ENCODE peak calls at places on chromosome 19, in nine cellular contexts. S is esophagus squamous epithelium, C is astrocyte, G is heart right ventricle, A is GM23338, W is thoracic aorta, M is cardiac muscle cell, Y is uterus, B is heart left ventricle. K is an unnamed sample. For H3K4me1, the result is how much of the 10 kb centered on the place peaks cover.

GRCh38 chr19:14683439-14683838 is 6.4 kb upstream of the ZNF333 start:
- DNase-seq in S (no peak), Y (no peak), B (no peak), M (no peak), G (no peak), C (no peak), A (no peak), W (no peak), K (no peak)

GRCh38 chr19:16043156-16043757 is 33.0 kb upstream of the TPM4 start:
- DNase-seq in M (no peak), S (no peak), G (no peak), C (no peak), W (no peak), A (no peak), B (no peak), Y (no peak), K (no peak)

GRCh38 chr19:17762505-17763229 is 11.4 kb downstream of the FCHO1 start:
- DNase-seq in Y (no peak), W (no peak), G (no peak), S (no peak), B (no peak), C (peak), A (peak), M (peak), K (no peak)

GRCh38 chr19:40771101-40771539 is 4.2 kb upstream of the MIA start:
- DNase-seq in S (no peak), C (no peak), W (no peak), G (no peak), M (no peak), A (peak), B (no peak), Y (no peak), K (no peak)

GRCh38 chr19:4575267-4575793 is 15.8 kb upstream of the SEMA6B start:
- DNase-seq in S (no peak), C (peak), W (no peak), G (peak), M (peak), Y (peak), A (peak), B (peak), K (no peak)

GRCh38 chr19:16336571-16336970 is 11.9 kb downstream of the KLF2 start:
- DNase-seq in W (no peak), S (no peak), G (no peak), Y (no peak), B (no peak), C (peak), M (no peak), A (no peak), K (no peak)

GRCh38 chr19:19822148-19822429 is 539 bp upstream of the ZNF506 start:
- DNase-seq in G (no peak), W (no peak), Y (no peak), M (peak), B (no peak), S (no peak), C (no peak), A (no peak), K (no peak)

GRCh38 chr19:15320118-15320517 is 12.2 kb downstream of the BRD4 start:
- DNase-seq in A (no peak), W (no peak), C (peak), S (no peak), M (no peak), B (no peak), Y (no peak), G (no peak), K (no peak)

GRCh38 chr19:57954996-57955395 is 7.5 kb upstream of the ZNF256 start:
- DNase-seq in A (no peak), B (no peak), Y (no peak), C (no peak), W (no peak), M (no peak), G (no peak), S (no peak), K (no peak)

GRCh38 chr19:38667552-38668205 is 20.2 kb downstream of the ACTN4 start:
- DNase-seq in C (peak), G (no peak), B (no peak), M (no peak), W (no peak), Y (no peak), A (no peak), S (no peak), K (no peak)

GRCh38 chr19:38320969-38321339 is 1.3 kb downstream of the KCNK6 start:
- DNase-seq in B (no peak), Y (no peak), S (no peak), G (no peak), M (no peak), W (no peak), A (no peak), C (no peak), K (no peak)

GRCh38 chr19:4597278-4597974 is 37.9 kb upstream of the SEMA6B start:
- DNase-seq in S (no peak), Y (no peak), M (no peak), G (no peak), B (no peak), C (no peak), W (no peak), A (no peak), K (no peak)

GRCh38 chr19:17951151-17952040 is 15.5 kb upstream of the KCNN1 start:
- DNase-seq in B (no peak), S (no peak), W (no peak), Y (no peak), A (no peak), M (peak), C (no peak), G (no peak), K (no peak)

GRCh38 chr19:45413497-45413896 is 7.1 kb downstream of the POLR1G start:
- DNase-seq in C (no peak), A (no peak), B (no peak), W (no peak), S (no peak), M (no peak), G (no peak), Y (no peak), K (no peak)

GRCh38 chr19:51359294-51359693 is 6.9 kb downstream of the ETFB start:
- DNase-seq in M (no peak), B (no peak), S (no peak), Y (no peak), C (peak), G (no peak), A (no peak), W (no peak), K (no peak)

GRCh38 chr19:679418-680286 is 3.5 kb downstream of the FSTL3 start:
- DNase-seq in C (peak), Y (peak), A (peak), B (peak), M (peak), W (no peak), S (no peak), G (peak), K (peak)

GRCh38 chr19:289651-290538 is 1.3 kb downstream of the PLPP2 start:
- DNase-seq in C (peak), Y (peak), A (peak), S (no peak), G (no peak), B (no peak), W (no peak), M (no peak), K (peak)

GRCh38 chr19:17394891-17395415 is 957 bp upstream of the CCDC194 start:
- DNase-seq in A (peak), Y (no peak), S (no peak), C (peak), G (peak), W (no peak), B (peak), M (peak), K (peak)

GRCh38 chr19:44644391-44645016 is 794 bp downstream of the PVR start:
- DNase-seq in G (no peak), C (peak), Y (peak), A (peak), M (peak), B (no peak), W (no peak), S (no peak), K (peak)

DNA sequence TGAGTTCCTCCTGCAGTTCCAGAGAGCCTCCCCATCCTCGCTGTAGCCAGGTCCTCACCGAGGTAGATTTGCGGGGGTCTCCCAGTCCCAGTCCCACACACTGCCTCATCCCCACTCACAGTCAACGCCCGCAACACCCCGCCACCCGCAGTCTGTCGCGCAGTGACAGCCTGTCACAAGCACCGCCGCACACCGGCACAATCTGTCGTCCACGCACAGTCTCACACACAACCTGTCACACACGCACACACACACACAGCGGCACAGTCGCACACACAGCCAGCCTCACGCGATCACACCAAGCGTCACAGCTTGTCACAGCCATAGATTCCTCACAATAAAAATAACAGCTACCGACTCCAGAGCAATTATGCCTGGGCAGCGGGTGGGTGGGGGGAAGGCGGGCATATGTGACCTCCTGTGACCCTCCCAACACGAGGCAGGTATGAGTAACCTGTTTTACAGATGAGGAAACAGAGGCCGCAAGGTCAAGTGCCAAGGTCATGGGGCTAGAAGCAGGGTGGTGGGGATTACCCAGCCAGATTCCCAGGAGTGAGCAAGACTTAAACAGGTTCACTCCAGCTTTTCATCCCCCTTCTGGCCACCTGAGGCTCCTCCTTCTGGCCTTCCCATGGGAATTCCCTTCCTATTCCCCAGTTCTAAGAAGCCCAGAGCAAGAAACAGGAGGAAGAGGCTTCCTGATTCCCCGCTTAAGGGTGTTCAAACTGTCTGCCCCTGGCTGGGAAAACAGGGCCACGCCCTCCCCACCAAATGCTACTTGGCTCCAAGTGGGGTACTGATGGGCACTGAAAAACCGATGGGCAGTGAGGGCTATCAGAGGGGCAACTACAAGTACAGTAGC is 13.9 kb downstream of the NFIX start:
- DNase-seq in W (no peak), A (peak), G (no peak), Y (peak), B (no peak), M (no peak), C (no peak), S (no peak), K (no peak)
- H3K4me1 ChIP-seq in W (half or more), A (under half), G (half or more), Y (under half), B (half or more), M (under half), C (under half), S (half or more), K (half or more)

GRCh38 chr19:49441210-49441959 is at the start of gene SLC17A7:
- DNase-seq in A (peak), M (peak), W (no peak), B (peak), Y (peak), S (no peak), C (no peak), G (peak), K (no peak)
- TF ChIP-seq CTCF in A (no peak), M (no peak), W (no peak), B (no peak), Y (no peak), S (no peak), C (no peak), G (no peak), K (no peak)

DNA sequence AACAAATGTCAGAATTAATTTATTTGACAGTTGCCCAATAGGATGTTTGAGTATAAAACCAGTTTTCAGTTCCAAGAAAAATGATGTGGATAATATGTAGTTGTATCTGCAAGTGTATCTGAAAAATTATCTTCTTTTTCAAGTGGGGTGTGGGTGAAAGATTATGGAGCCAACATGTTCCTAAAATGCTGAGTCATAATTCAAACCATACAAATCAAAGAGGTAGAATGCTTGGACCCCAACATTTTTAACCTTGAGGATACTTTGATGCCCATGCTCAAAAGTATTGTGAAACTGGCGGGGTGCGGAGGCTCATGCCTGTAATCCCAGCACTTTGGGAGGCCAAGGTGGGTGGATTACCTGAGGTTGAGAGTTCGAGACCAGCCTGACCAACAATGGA is 54.0 kb upstream of the ZNF724 start:
- DNase-seq in W (no peak), A (no peak), B (no peak), C (no peak), S (no peak), Y (no peak), G (no peak), M (no peak), K (no peak)
- H3K27ac ChIP-seq in W (no peak), A (no peak), B (no peak), C (no peak), S (no peak), Y (no peak), G (no peak), M (no peak), K (no peak)

GRCh38 chr19:10295305-10295846 is 5.6 kb downstream of the ICAM5 start:
- DNase-seq in C (no peak), S (no peak), Y (no peak), M (peak), W (no peak), G (peak), A (peak), B (no peak), K (peak)

GRCh38 chr19:10294368-10294697 is 4.6 kb downstream of the ICAM5 start:
- DNase-seq in C (no peak), S (no peak), G (no peak), M (no peak), W (no peak), B (no peak), A (peak), Y (no peak), K (no peak)

GRCh38 chr19:10292206-10292788 is 2.5 kb downstream of the ICAM5 start:
- DNase-seq in G (peak), B (peak), S (no peak), Y (peak), W (peak), A (peak), M (peak), C (no peak), K (peak)

GRCh38 chr19:10292789-10293636 is 3.3 kb downstream of the ICAM5 start:
- DNase-seq in B (no peak), Y (no peak), A (peak), S (no peak), M (no peak), G (no peak), W (no peak), C (no peak), K (no peak)

DNA sequence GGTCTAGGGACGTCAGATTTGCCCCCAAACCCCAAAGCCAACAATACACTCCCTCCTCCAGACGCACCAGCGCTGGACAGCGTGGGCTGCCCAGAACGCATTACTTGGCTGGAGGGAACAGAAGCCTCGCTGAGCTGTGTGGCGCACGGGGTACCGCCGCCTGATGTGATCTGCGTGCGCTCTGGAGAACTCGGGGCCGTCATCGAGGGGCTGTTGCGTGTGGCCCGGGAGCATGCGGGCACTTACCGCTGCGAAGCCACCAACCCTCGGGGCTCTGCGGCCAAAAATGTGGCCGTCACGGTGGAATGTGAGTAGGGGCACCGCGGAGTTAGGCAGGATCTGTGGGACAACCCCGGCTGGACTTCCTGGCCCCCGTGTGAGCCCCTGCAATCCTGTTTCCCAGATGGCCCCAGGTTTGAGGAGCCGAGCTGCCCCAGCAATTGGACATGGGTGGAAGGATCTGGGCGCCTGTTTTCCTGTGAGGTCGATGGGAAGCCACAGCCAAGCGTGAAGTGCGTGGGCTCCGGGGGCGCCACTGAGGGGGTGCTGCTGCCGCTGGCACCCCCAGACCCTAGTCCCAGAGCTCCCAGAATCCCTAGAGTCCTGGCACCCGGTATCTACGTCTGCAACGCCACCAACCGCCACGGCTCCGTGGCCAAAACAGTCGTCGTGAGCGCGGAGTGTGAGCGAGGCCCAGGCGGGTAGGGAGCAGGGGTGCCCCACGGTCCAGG is 4.0 kb downstream of the ICAM5 start:
- DNase-seq in G (no peak), W (no peak), M (no peak), C (no peak), B (no peak), S (no peak), Y (no peak), A (peak), K (no peak)
- H3K4me1 ChIP-seq in G (half or more), W (under half), M (under half), C (under half), B (under half), S (under half), Y (under half), A (under half), K (half or more)

GRCh38 chr19:1780272-1780957 is 27.1 kb downstream of the ONECUT3 start:
- DNase-seq in A (no peak), Y (no peak), C (no peak), M (no peak), S (no peak), G (no peak), W (no peak), B (no peak), K (no peak)
- TF ChIP-seq CTCF in A (no peak), Y (no peak), C (peak), M (peak), S (no peak), G (no peak), W (no peak), B (no peak), K (no peak)

GRCh38 chr19:29492761-29493160 is 33.0 kb upstream of the VSTM2B start:
- DNase-seq in S (no peak), G (no peak), A (no peak), M (no peak), C (no peak), Y (no peak), B (no peak), W (no peak), K (no peak)
- H3K27ac ChIP-seq in S (no peak), G (no peak), A (no peak), M (no peak), C (no peak), Y (no peak), B (no peak), W (no peak), K (no peak)

GRCh38 chr19:46974181-46974580 is 45.5 kb upstream of the NPAS1 start:
- DNase-seq in W (no peak), Y (no peak), C (no peak), A (no peak), B (no peak), S (no peak), G (no peak), M (no peak), K (no peak)
- H3K4me1 ChIP-seq in W (half or more), Y (under half), C (half or more), A (under half), B (half or more), S (under half), G (half or more), M (under half), K (under half)

GRCh38 chr19:33204136-33204973 is 10.2 kb downstream of the LRP3 start:
- DNase-seq in Y (no peak), S (no peak), W (no peak), G (no peak), A (no peak), M (no peak), B (peak), C (no peak), K (peak)
- TF ChIP-seq CTCF in Y (no peak), S (no peak), W (no peak), G (no peak), A (no peak), M (no peak), B (no peak), C (no peak), K (no peak)

DNA sequence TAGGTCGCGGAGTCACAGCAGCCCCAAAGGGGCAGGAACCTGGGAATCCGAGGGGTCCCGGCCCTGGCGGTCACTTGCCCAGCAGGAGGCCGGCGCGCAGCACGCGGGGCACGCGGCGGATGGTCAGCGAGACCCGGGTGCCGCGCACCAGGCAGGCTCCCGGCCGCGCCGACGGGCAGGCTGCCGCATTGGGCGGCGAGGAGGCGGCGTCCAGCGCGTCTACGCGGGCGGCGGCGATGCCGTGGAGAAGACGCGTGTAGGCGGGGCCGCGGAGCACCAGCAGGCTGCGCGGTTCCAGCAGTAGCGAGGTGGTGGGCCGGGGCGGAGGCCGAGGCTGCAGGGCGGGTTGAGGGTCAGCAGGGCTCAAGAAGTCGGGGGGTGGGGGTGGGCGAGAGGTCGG is 607 bp upstream of the SYNE4 start:
- DNase-seq in Y (peak), G (peak), C (peak), M (peak), A (peak), S (no peak), B (peak), W (no peak), K (peak)
- H3K27ac ChIP-seq in Y (peak), G (no peak), C (no peak), M (no peak), A (no peak), S (peak), B (no peak), W (peak), K (peak)

DNA sequence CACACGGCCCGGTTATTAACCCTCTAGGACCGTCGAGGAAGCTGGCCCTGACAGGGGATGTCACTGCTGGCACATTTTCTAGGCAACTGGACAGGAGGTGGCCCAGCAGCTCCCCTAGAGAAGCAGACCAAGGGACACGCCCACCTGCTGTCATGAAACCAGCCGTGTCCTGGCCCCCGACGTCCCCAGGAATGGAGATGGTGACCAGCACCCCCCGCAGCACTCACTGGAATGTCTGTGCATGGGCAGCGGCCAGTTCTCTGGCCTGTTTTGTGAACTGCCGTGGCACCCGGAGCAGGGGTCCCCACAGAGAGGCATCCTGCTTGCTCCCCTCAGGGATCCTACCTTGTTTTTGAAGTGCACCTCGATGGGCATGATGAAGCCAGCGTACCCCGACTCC is 17.9 kb downstream of the MLLT1 start:
- DNase-seq in B (no peak), M (no peak), S (no peak), A (no peak), C (no peak), W (no peak), G (no peak), Y (no peak), K (no peak)
- H3K4me1 ChIP-seq in B (under half), M (under half), S (under half), A (under half), C (under half), W (under half), G (under half), Y (under half), K (under half)

K was measured in lower lobe of right lung.